ENCODE peak calls at places on chromosomes 11 and 22, in four cellular contexts. N is left lung, C is psoas muscle, Z is adrenal gland. M is an unnamed sample.

GRCh38 chr22:50688448-50688847 is 15.8 kb downstream of the SHANK3 start:
- DNase-seq in N (peak), C (peak), Z (peak), M (no peak)

GRCh38 chr22:19678949-19679348 is 35.4 kb upstream of the SEPTIN5 start:
- DNase-seq in N (no peak), C (no peak), Z (no peak), M (no peak)

GRCh38 chr11:15291885-15292284 is 177.2 kb downstream of the INSC start:
- DNase-seq in N (no peak), C (no peak), Z (no peak), M (no peak)

GRCh38 chr11:94835571-94835970 is 67.4 kb downstream of the AMOTL1 start:
- DNase-seq in N (no peak), C (no peak), Z (no peak), M (no peak)

GRCh38 chr11:117833401-117833891 is 8.9 kb upstream of the FXYD2 start:
- DNase-seq in N (no peak), C (peak), Z (peak), M (no peak)

GRCh38 chr11:110075822-110076208 is 17.4 kb upstream of the ZC3H12C start:
- DNase-seq in N (no peak), C (no peak), Z (no peak), M (no peak)

GRCh38 chr22:40651563-40652501 is 15.3 kb upstream of the MRTFA start:
- DNase-seq in N (peak), C (peak), Z (peak), M (peak)

GRCh38 chr11:107224836-107225235 is 206.6 kb upstream of the GUCY1A2 start:
- DNase-seq in N (no peak), C (no peak), Z (no peak), M (no peak)

GRCh38 chr11:123483058-123483457 is 53.0 kb downstream of the GRAMD1B start:
- DNase-seq in N (no peak), C (no peak), Z (no peak), M (no peak)

GRCh38 chr11:44469412-44469811 is 96.1 kb upstream of the CD82 start:
- DNase-seq in N (no peak), C (no peak), Z (no peak), M (no peak)

GRCh38 chr11:774873-775592 is 2.3 kb downstream of the GATD1 start:
- DNase-seq in N (no peak), C (no peak), Z (peak), M (no peak)
- H3K4me3 ChIP-seq in N (no peak), C (no peak), Z (no peak), M (no peak)

GRCh38 chr11:10072841-10073240 is 221.2 kb downstream of the SBF2 start:
- DNase-seq in N (no peak), C (no peak), Z (no peak), M (no peak)

GRCh38 chr11:10080134-10080533 is 213.9 kb downstream of the SBF2 start:
- DNase-seq in N (no peak), C (no peak), Z (no peak), M (no peak)

GRCh38 chr11:10072142-10072541 is 221.9 kb downstream of the SBF2 start:
- DNase-seq in N (no peak), C (no peak), Z (no peak), M (no peak)

GRCh38 chr11:10075141-10075540 is 218.9 kb downstream of the SBF2 start:
- DNase-seq in N (no peak), C (no peak), Z (no peak), M (no peak)

DNA sequence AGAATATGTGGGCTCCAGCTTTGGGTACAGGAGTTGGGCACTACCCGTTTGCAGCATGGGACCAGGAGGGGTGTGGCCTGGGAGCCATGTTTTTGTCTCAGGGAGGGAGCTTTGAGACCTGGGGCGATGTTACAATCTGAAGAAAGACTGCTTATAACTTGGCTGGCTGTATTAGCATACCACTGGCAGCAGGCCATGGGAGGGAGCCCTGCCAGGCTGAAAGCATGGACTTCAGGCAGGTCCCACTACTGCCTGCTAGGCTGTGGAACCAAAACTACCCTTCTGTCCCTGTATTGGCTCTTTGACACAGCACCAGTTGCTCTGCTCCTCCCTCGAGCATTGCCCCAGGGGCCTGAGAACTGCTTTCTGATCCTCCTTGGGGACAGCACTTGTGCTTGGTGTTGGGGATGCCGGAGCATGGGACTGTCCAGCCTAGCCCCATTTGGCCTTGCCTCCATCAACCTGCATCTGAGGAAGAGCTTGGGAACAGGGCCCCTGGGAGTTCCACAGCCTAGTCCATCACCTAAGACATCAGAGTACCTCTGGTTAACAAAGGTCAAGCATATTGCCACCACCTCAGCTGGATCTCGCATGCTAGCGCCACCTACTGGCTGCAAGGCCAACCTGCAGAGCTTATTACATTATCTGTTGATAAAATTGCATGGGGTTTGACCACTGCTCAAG is 217.4 kb downstream of the SBF2 start:
- DNase-seq in N (no peak), C (peak), Z (peak), M (peak)
- TF ChIP-seq CTCF in N (peak), C (peak), Z (peak), M (peak)

GRCh38 chr22:11627436-11627797 is 3900.6 kb upstream of the OR11H1 start:
- DNase-seq in N (no peak), C (no peak), Z (no peak), M (no peak)

GRCh38 chr22:11626422-11626773 is 3901.6 kb upstream of the OR11H1 start:
- DNase-seq in N (no peak), C (no peak), Z (no peak), M (no peak)

GRCh38 chr22:11629661-11630385 is 3898.2 kb upstream of the OR11H1 start:
- DNase-seq in N (no peak), C (peak), Z (no peak), M (no peak)

GRCh38 chr22:11628651-11629511 is 3899.1 kb upstream of the OR11H1 start:
- DNase-seq in N (no peak), C (peak), Z (no peak), M (no peak)

GRCh38 chr22:11627798-11628650 is 3900.0 kb upstream of the OR11H1 start:
- DNase-seq in N (no peak), C (peak), Z (no peak), M (no peak)
- H3K4me3 ChIP-seq in N (no peak), C (no peak), Z (no peak), M (no peak)

DNA sequence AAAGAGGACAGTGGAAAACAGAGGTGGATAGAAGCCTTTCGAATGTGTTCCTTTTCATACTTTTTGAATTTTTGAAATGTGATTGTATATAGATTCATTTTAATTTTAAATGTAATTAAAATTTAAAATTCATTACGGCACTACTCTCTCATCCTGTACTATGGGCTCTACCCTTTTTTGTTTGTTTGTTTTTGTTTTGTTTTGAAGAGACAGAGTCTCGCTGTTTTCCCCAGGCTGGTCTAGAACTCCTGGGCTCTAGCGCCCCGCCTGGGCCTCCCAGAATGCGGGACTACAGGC is 11.9 kb upstream of the HDHD5 start:
- DNase-seq in N (no peak), C (no peak), Z (no peak), M (no peak)
- TF ChIP-seq CTCF in N (no peak), C (no peak), Z (no peak), M (no peak)

GRCh38 chr22:16965083-16965482 is 42.9 kb downstream of the GAB4 start:
- DNase-seq in N (no peak), C (no peak), Z (no peak), M (no peak)

GRCh38 chr22:16967453-16968217 is 40.4 kb downstream of the GAB4 start:
- DNase-seq in N (no peak), C (no peak), Z (no peak), M (no peak)

GRCh38 chr22:16966251-16966650 is 41.8 kb downstream of the GAB4 start:
- DNase-seq in N (no peak), C (no peak), Z (no peak), M (no peak)

GRCh38 chr22:16964366-16964765 is 43.7 kb downstream of the GAB4 start:
- DNase-seq in N (no peak), C (no peak), Z (no peak), M (no peak)

DNA sequence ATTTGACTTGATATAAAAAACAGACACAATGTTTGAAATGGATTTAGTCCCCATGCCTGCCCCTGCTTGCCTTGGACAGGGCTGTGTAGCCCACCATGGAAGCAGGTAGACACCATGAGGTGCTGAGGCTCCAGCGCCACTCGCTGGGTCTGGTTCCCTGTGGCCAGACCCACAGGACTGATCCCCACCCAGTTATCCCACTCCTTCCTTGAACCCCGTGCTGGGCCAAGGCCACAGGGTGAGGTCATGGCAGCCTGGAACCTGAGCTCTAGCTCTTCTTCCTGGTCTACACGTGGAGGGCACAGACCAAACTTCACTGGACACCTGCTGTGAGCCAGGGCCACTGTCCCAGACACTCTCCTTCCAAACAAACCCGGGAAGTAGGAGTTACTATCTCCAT is 42.5 kb downstream of the GAB4 start:
- DNase-seq in N (no peak), C (no peak), Z (no peak), M (no peak)
- H3K4me3 ChIP-seq in N (no peak), C (no peak), Z (no peak), M (no peak)

GRCh38 chr11:8282621-8283509 is 19.2 kb upstream of the LMO1 start:
- DNase-seq in N (no peak), C (peak), Z (peak), M (no peak)
- TF ChIP-seq CTCF in N (no peak), C (no peak), Z (no peak), M (no peak)

DNA sequence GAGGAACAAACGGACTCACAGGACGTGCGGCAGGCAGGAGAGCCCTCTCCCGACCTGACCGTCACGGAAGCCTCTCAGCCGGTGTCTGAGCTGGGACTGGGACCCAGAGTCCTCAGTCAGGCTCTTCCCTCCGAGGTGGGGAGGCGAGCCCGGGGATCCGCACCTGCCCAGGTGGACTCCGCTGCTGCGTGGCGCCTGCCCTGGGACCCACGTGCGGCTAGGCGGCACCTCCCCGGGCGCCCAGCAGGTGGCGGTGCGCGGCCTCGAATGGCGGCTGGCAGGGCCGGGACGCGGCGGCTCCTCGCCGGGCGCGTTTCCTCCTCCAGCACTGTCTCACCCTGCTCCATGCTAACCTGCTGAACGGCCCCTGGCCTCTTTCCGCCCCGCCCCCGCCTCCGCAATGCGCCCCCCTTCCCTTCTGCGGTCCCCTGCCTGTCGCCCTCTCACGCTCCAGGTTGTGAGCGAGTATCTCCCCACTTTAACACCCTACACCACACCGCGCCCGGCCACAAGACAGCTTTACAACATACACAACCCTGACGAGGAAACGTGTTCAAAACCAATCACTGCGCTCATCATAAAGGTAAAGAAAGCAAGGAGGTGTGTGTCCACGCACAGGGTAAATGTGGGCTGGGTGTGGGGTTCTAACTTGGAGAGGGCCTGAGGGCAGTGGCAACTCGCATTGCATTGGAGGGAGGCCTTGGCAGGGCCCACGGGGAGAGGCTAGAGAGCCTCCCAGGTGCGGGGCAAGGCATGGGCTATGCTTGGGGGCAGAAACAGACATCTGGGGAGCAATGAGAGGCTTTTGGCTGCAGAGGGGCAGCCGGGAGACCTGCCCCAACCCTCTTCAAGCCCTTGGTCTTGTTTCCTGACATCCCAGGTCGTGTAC is 25.9 kb upstream of the ATXN10 start:
- DNase-seq in N (peak), C (peak), Z (peak), M (peak)
- H3K4me3 ChIP-seq in N (no peak), C (no peak), Z (no peak), M (no peak)

GRCh38 chr11:10858505-10859360 is 880 bp upstream of the ZBED5 start:
- DNase-seq in N (peak), C (peak), Z (peak), M (no peak)

GRCh38 chr11:10857604-10858504 is at the start of gene ZBED5:
- DNase-seq in N (peak), C (peak), Z (peak), M (peak)

GRCh38 chr11:10861047-10861446 is 3.2 kb upstream of the ZBED5 start:
- DNase-seq in N (no peak), C (no peak), Z (no peak), M (no peak)

GRCh38 chr11:10856689-10857603 is 907 bp downstream of the ZBED5 start:
- DNase-seq in N (no peak), C (no peak), Z (peak), M (no peak)

GRCh38 chr11:10855295-10855694 is 2.6 kb downstream of the ZBED5 start:
- DNase-seq in N (no peak), C (no peak), Z (no peak), M (no peak)
- TF ChIP-seq CTCF in N (no peak), C (no peak), Z (no peak), M (no peak)

M was measured in GM12864.